ENCODE peak calls at places on chromosome 17, in eight cellular contexts. X is effector memory CD4-positive, alpha-beta T cell; K is stimulated activated CD8-positive, alpha-beta memory T cell treated with anti-CD3 and anti-CD28 coated beads, Interleukin-4, amount 100 ng/mL, for 1 hour; I is pulmonary artery endothelial cell; M is iris pigment epithelial cell; Q is skeletal muscle cell; G is KG1; W is BE2C. P is an unnamed sample.

GRCh38 chr17:64580384-64581307 is 73.9 kb downstream of the CEP95 start:
- DNase-seq in W (no peak), M (no peak), I (no peak), X (no peak), Q (no peak), G (no peak), K (no peak), P (no peak)

GRCh38 chr17:18191071-18191667 is 7.5 kb downstream of the ALKBH5 start:
- DNase-seq in G (no peak), M (no peak), I (peak), Q (no peak), K (no peak), X (no peak), W (no peak), P (no peak)

GRCh38 chr17:61280338-61280737 is 119.3 kb upstream of the TBX2 start:
- DNase-seq in W (no peak), X (no peak), I (no peak), G (no peak), K (no peak), Q (no peak), M (no peak), P (no peak)

GRCh38 chr17:46962374-46962790 is 16.7 kb downstream of the RPRML start:
- DNase-seq in X (no peak), G (no peak), Q (no peak), K (no peak), I (peak), W (no peak), M (peak), P (no peak)

GRCh38 chr17:66507103-66507923 is 204.9 kb downstream of the PRKCA start:
- DNase-seq in K (no peak), Q (no peak), G (no peak), I (no peak), W (no peak), M (peak), X (no peak), P (no peak)

GRCh38 chr17:32495347-32496253 is 8.8 kb downstream of the CDK5R1 start:
- DNase-seq in K (no peak), I (no peak), Q (no peak), X (no peak), M (peak), W (peak), G (no peak), P (peak)

GRCh38 chr17:47085736-47086135 is 103.4 kb downstream of the CDC27 start:
- DNase-seq in G (no peak), W (no peak), M (no peak), Q (no peak), K (no peak), I (no peak), X (no peak), P (no peak)

GRCh38 chr17:17439971-17440843 is 36.6 kb upstream of the MED9 start:
- DNase-seq in M (peak), G (no peak), X (peak), Q (no peak), I (no peak), W (peak), K (peak), P (peak)

GRCh38 chr17:37650419-37651003 is 7.3 kb upstream of the DDX52 start:
- DNase-seq in I (no peak), G (no peak), M (peak), K (no peak), W (peak), X (no peak), Q (no peak), P (peak)

GRCh38 chr17:36069131-36069530 is 5.1 kb downstream of the CCL18 start:
- DNase-seq in W (no peak), M (peak), K (no peak), X (no peak), Q (no peak), G (no peak), I (no peak), P (no peak)

GRCh38 chr17:28746611-28747045 is 2.8 kb downstream of the TRAF4 start:
- DNase-seq in X (no peak), W (peak), I (no peak), Q (peak), M (peak), G (no peak), K (no peak), P (peak)